ENCODE peak calls at places on chromosomes 3 and 15, in six cellular contexts. N is body of pancreas, F is MM.1S, T is uterus, Z is tibial artery, U is upper lobe of right lung. A is an unnamed sample.

GRCh38 chr15:71564217-71564616 is 246.1 kb upstream of the NR2E3 start:
- DNase-seq in U (no peak), N (no peak), F (no peak), Z (no peak), T (no peak), A (no peak)

GRCh38 chr3:144670560-144670959 is 698.9 kb downstream of the DIPK2A start:
- DNase-seq in N (no peak), Z (no peak), F (no peak), U (no peak), T (no peak), A (no peak)

GRCh38 chr3:851098-851790 is 241.6 kb upstream of the CNTN6 start:
- DNase-seq in T (no peak), F (peak; percentile 55), U (no peak), N (no peak), Z (no peak), A (peak; percentile 39)

GRCh38 chr3:139715736-139716135 is 38.0 kb upstream of the NMNAT3 start:
- DNase-seq in Z (no peak), U (no peak), T (no peak), F (no peak), N (no peak), A (no peak)

GRCh38 chr3:13483988-13484695 is 4.0 kb downstream of the HDAC11 start:
- DNase-seq in T (no peak), F (no peak), Z (peak; percentile 43), N (peak; percentile 42), U (peak; percentile 65), A (no peak)

GRCh38 chr3:66138336-66139234 is 82.2 kb upstream of the SLC25A26 start:
- DNase-seq in Z (peak; percentile 69), F (peak; percentile 41), U (no peak), N (peak; percentile 65), T (peak; percentile 27), A (peak; percentile 82)

GRCh38 chr3:21750831-21751391 is at the start of gene ZNF385D:
- DNase-seq in Z (peak; percentile 75), T (peak; percentile 41), F (no peak), U (peak; percentile 61), N (peak; percentile 3), A (peak; percentile 69)

GRCh38 chr3:120341658-120342346 is 7.4 kb downstream of the LRRC58 start:
- DNase-seq in N (no peak), T (no peak), U (peak; percentile 40), Z (no peak), F (no peak), A (no peak)

GRCh38 chr15:76153241-76154197 is 93.7 kb downstream of the TMEM266 start:
- DNase-seq in Z (no peak), N (no peak), U (no peak), F (no peak), T (no peak), A (no peak)

GRCh38 chr15:63234479-63234878 is 42.9 kb upstream of the APH1B start:
- DNase-seq in T (peak; percentile 38), N (peak; percentile 59), F (no peak), Z (peak; percentile 78), U (no peak), A (peak; percentile 33)

GRCh38 chr3:65230251-65231140 is 542.7 kb upstream of the ADAMTS9 start:
- DNase-seq in U (no peak), F (no peak), N (no peak), Z (no peak), T (no peak), A (peak; percentile 47)

GRCh38 chr15:41772720-41773331 is 1.5 kb upstream of the MAPKBP1 start:
- DNase-seq in F (peak; percentile 87), Z (peak; percentile 69), N (peak; percentile 71), T (peak; percentile 49), U (no peak), A (peak; percentile 78)

GRCh38 chr3:60102154-60102553 is 1052.3 kb upstream of the CFAP20DC start:
- DNase-seq in U (no peak), F (no peak), Z (no peak), N (no peak), T (no peak), A (no peak)

GRCh38 chr3:60269377-60269776 is 981.9 kb downstream of the FHIT start:
- DNase-seq in N (no peak), F (no peak), T (no peak), Z (no peak), U (no peak), A (no peak)

GRCh38 chr3:172142074-172143059 is 103.0 kb downstream of the FNDC3B start:
- DNase-seq in Z (no peak), F (peak; percentile 41), U (no peak), N (no peak), T (no peak), A (peak; percentile 50)

GRCh38 chr3:194577985-194578905 is 55.0 kb downstream of the TMEM44 start:
- DNase-seq in N (peak; percentile 49), U (no peak), Z (peak; percentile 90), T (no peak), F (no peak), A (peak; percentile 78)

GRCh38 chr3:141122455-141123030 is 71.4 kb downstream of the SPSB4 start:
- DNase-seq in F (no peak), T (no peak), Z (peak; percentile 47), N (no peak), U (no peak), A (no peak)

GRCh38 chr3:169400874-169401273 is 262.6 kb downstream of the MECOM start:
- DNase-seq in U (no peak), Z (no peak), N (no peak), T (no peak), F (no peak), A (no peak)

GRCh38 chr15:99212401-99212800 is 37.0 kb downstream of the TTC23 start:
- DNase-seq in Z (no peak), N (no peak), U (no peak), T (peak; percentile 63), F (no peak), A (peak; percentile 36)

GRCh38 chr3:63523100-63523499 is 129.4 kb upstream of the SNTN start:
- DNase-seq in Z (no peak), N (no peak), F (no peak), T (no peak), U (no peak), A (no peak)

GRCh38 chr3:11534783-11535081 is 109.0 kb downstream of the VGLL4 start:
- DNase-seq in U (no peak), T (no peak), Z (no peak), N (no peak), F (no peak), A (no peak)

GRCh38 chr3:11535207-11535960 is 108.3 kb downstream of the VGLL4 start:
- DNase-seq in T (no peak), N (no peak), Z (no peak), U (peak; percentile 40), F (no peak), A (no peak)

GRCh38 chr3:11532865-11533490 is 110.7 kb downstream of the VGLL4 start:
- DNase-seq in T (no peak), N (no peak), U (no peak), Z (no peak), F (no peak), A (no peak)

GRCh38 chr3:11536132-11536935 is 107.4 kb downstream of the VGLL4 start:
- DNase-seq in N (no peak), F (no peak), U (peak; percentile 49), T (no peak), Z (peak; percentile 59), A (no peak)

GRCh38 chr3:11534011-11534782 is 109.5 kb downstream of the VGLL4 start:
- DNase-seq in U (no peak), T (no peak), F (no peak), N (peak; percentile 54), Z (peak; percentile 82), A (no peak)
- TF ChIP-seq CTCF in U (no peak), T (no peak), F (no peak), N (no peak), Z (no peak), A (no peak)

GRCh38 chr3:166455724-166456123 is 618.5 kb upstream of the BCHE start:
- DNase-seq in T (no peak), U (no peak), F (no peak), Z (no peak), N (no peak), A (no peak)
- H3K4me3 ChIP-seq in T (no peak overlapping the region), U (no peak overlapping the region), F (no peak overlapping the region), Z (no peak overlapping the region), N (no peak overlapping the region), A (no peak overlapping the region)

GRCh38 chr3:18424213-18424861 is 802 bp downstream of the SATB1 start:
- DNase-seq in T (peak; percentile 18), Z (no peak), N (no peak), U (peak; percentile 62), F (peak; percentile 32), A (peak; percentile 12)

GRCh38 chr3:18426597-18426996 is 1.5 kb upstream of the SATB1 start:
- DNase-seq in U (no peak), N (no peak), F (no peak), T (no peak), Z (no peak), A (no peak)

GRCh38 chr3:18428036-18428435 is 2.9 kb upstream of the SATB1 start:
- DNase-seq in T (no peak), N (no peak), Z (no peak), F (no peak), U (no peak), A (no peak)

GRCh38 chr3:18424862-18425640 is at the start of gene SATB1:
- DNase-seq in F (peak; percentile 51), T (peak; percentile 86), N (peak; percentile 89), U (peak; percentile 95), Z (peak; percentile 91), A (peak; percentile 76)

DNA sequence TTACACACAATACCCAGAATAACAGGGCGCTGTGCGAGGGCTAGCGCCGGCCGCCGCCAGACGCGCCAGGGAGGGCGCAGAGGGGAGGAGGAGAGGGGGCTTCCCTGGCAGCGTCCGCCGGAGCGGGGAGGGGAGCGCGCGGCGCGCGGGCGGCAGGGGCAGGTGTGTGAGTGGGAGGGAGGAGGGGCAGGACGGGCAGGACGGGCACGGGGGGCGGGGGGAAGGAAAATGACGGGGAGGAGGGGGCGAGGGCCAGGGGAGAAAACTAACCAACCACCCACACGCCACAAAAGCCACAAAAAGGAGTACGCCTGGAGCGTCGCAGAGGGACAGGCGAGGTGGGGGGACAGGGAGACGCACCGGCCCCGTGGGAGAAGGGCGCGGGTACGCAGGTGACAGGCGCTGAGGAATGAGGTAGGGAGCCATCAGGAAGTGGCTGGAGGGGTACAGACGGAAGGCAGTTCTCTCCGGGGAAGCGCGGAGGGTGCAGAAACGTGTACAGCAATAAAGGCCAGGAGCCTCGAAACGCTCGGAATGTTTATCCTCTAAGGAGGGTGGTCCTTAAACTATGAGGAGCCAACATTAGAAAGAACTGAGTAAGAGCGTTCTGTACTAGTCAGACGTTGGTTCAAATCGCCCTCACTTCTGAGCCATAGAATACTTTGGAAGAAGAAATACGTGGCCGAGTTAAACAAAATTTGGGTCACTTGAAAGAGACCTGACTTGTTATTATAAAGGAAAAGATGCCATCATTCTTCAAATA is 683 bp upstream of the SATB1 start:
- DNase-seq in N (peak; percentile 79), T (peak; percentile 18), Z (no peak), F (no peak), U (peak; percentile 88), A (peak; percentile 78)
- H3K27ac ChIP-seq in N (peak overlapping the region; percentile 98), T (peak overlapping the region; percentile 83), Z (peak overlapping the region; percentile 95), F (no peak overlapping the region), U (peak overlapping the region; percentile 81), A (peak overlapping the region; percentile 91)

DNA sequence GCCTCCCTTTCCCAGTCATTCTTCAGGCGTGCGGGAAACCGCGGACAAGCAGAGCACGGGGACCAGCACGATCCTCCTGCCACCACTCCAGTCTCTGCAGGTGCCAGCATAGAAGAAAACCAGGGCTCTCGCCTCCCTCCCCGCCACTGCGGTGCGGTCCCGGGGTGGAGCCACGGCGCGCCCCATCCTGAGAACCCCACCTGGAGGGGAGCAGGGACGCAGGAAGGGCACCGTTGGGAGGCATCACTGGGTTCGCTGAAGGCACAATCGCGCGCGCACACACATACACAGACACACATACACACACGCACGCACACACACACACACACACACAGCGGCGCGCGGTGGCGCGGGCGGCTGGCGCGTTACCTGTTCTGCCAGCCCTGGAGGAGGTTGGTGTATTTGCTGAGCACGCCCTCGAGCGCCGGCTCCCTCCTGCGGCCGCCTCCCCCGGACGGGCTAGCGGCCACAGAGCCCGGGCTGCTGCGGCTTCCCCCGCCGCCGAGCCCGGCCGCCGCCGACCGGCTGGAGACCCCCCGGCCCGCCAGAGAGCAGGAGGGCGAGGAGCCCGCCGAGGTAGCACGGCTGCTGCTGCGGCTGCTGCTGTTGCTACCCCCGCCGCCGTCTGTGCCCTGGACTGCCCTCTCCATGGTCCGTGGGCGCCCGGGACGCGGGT is 394 bp downstream of the OSBPL10 start:
- DNase-seq in Z (peak; percentile 75), N (peak; percentile 81), U (peak; percentile 90), F (peak; percentile 82), T (peak; percentile 53), A (peak; percentile 84)
- TF ChIP-seq CTCF in Z (peak; percentile 7), N (peak; percentile 19), U (no peak), F (peak; percentile 25), T (no peak), A (peak; percentile 9)